ENCODE peak calls at places on chromosomes 5 and 9, in five cellular contexts. S is H9, T is IMR-90, A is neuronal stem cell, V is H1. N is an unnamed sample.

GRCh38 chr5:172729588-172729987 is 41.4 kb downstream of the DUSP1 start:
- DNase-seq in S (no peak), T (no peak), A (no peak), V (no peak), N (no peak)

GRCh38 chr9:18973348-18973747 is 59.7 kb downstream of the SAXO1 start:
- DNase-seq in S (no peak), T (no peak), A (no peak), V (no peak), N (no peak)

GRCh38 chr5:172600571-172600970 is 40.5 kb upstream of the NEURL1B start:
- DNase-seq in S (no peak), T (no peak), A (no peak), V (no peak), N (no peak)

GRCh38 chr5:179475211-179475840 is 75.0 kb upstream of the RUFY1 start:
- DNase-seq in S (peak), T (no peak), A (peak), V (no peak), N (peak)

GRCh38 chr9:91837982-91838731 is 111.9 kb downstream of the ROR2 start:
- DNase-seq in S (no peak), T (peak), A (no peak), V (no peak), N (no peak)

GRCh38 chr5:43038523-43038989 is 1.6 kb downstream of the ANXA2R start:
- DNase-seq in S (peak), T (peak), A (no peak), V (no peak), N (peak)

GRCh38 chr5:77463905-77464304 is 28.2 kb downstream of the WDR41 start:
- DNase-seq in S (no peak), T (no peak), A (no peak), V (no peak), N (no peak)

GRCh38 chr5:128216860-128217531 is 133.4 kb downstream of the SLC12A2 start:
- DNase-seq in S (no peak), T (peak), A (no peak), V (no peak), N (no peak)

GRCh38 chr5:135400866-135401265 is 1.8 kb upstream of the MACROH2A1 start:
- DNase-seq in S (no peak), T (no peak), A (peak), V (no peak), N (no peak)

GRCh38 chr9:99008187-99008586 is 64.5 kb downstream of the COL15A1 start:
- DNase-seq in S (no peak), T (no peak), A (no peak), V (no peak), N (no peak)

GRCh38 chr5:91591076-91591475 is 208.0 kb upstream of the ARRDC3 start:
- DNase-seq in S (no peak), T (no peak), A (peak), V (no peak), N (no peak)

GRCh38 chr9:120578614-120579013 is 1.4 kb downstream of the CDK5RAP2 start:
- DNase-seq in S (no peak), T (no peak), A (no peak), V (no peak), N (no peak)

GRCh38 chr5:159091596-159091995 is 8.1 kb downstream of the EBF1 start:
- DNase-seq in S (no peak), T (no peak), A (no peak), V (no peak), N (no peak)

GRCh38 chr5:136077046-136077445 is 48.3 kb downstream of the TGFBI start:
- DNase-seq in S (no peak), T (no peak), A (no peak), V (no peak), N (no peak)

GRCh38 chr5:115465416-115465815 is 79.2 kb downstream of the FEM1C start:
- DNase-seq in S (no peak), T (peak), A (no peak), V (no peak), N (no peak)

DNA sequence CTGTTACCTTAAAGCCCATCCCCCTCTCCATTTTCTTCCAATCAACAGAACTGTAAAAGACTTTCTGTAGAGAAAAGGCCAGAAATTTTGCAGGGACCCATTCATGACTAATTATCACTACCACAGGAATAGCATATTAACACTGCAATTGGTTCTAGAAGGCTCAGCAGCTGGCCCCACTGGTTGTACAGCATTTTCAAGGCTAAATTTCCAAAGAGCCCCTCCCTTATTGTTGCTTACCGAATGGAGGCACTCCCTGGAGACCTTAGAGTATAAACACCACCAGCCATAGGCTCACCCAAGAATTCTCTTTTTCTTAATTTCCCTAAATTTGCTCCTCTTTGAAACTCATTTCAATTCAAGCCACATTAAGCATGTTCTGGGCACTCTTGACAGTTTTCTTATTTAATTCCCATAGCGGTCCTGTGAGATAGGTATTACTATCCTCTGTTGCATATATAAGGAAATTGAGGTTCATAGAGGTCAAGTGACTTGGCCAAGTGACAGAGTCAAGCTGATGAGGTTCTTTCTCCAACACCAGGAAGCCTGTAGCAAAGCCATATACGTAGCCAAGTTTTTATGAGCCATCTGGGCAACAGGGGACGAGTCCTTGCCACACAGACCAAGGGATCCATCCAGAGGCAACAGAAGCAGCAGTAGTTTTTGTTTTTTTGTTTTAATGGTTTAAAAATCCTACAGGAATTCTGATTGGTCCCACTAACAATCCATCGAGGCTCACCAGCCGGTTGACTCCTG is 83.9 kb upstream of the NR5A1 start:
- DNase-seq in S (no peak), T (no peak), A (no peak), V (no peak), N (peak)
- H2AK5ac ChIP-seq in S (no peak), T (no peak), A (no peak), V (peak), N (no peak)

GRCh38 chr9:22029231-22029630 is 20.1 kb upstream of the CDKN2B start:
- DNase-seq in S (no peak), T (no peak), A (no peak), V (no peak), N (no peak)
- H2BK120ac ChIP-seq in S (no peak), T (peak), A (no peak), V (no peak), N (peak)

GRCh38 chr5:113276001-113276400 is 158.8 kb downstream of the TSSK1B start:
- DNase-seq in S (peak), T (no peak), A (no peak), V (no peak), N (no peak)
- H2AK5ac ChIP-seq in S (no peak), T (no peak), A (no peak), V (no peak), N (peak)

DNA sequence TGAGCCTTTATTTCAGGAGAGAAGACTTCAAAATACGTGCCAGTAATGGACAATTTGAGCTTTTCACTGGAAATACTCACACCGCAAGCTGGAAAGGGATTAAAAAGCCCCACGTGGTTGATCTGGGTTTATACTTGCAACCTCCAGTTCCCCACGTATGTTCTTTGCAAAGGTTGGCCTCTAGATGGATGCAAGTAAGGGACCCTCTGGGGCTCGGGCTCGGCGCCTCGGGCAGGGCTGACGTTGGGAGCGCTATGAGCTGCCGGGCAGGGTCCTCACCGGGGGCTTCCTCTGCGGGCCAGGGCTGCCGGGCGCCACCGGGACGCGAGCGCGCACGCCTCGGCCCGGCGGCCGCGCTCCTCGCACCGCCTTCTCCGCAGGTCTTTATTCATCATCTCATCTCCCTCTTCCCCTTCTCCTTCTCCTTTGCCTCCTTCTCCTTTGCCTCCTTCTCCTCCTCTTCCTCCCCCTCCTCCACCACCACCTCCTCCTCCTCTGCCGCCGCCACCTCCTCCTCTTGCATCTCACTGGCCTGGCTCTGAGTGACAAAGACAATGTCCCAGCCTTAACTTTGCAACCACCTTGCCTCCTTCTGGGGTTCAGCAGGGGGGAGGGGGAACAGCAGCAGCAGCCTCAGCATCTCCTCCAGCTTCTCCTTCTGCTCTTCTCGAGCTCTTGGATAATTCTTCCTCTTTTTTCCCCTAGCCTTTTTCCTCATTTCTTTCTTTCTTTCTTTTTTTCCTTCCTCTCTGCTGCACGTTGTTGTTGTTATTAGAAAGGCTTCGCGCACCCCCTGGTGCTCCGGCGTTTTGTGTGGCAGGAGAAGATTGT is 636 bp upstream of the ZNF462 start:
- DNase-seq in S (peak), T (peak), A (peak), V (peak), N (peak)
- H2BK120ac ChIP-seq in S (no peak), T (peak), A (no peak), V (no peak), N (no peak)

GRCh38 chr9:76394023-76394895 is at the start of gene RFK:
- DNase-seq in S (peak), T (peak), A (peak), V (peak), N (peak)
- H2AK5ac ChIP-seq in S (no peak), T (peak), A (no peak), V (no peak), N (no peak)

N was measured in mesenchymal stem cell.